ENCODE peak calls at places on chromosomes 16 and 17, in six cellular contexts. C is fibroblast of mammary gland, Z is HL-60, M is choroid plexus epithelial cell, R is astrocyte of the spinal cord, G is NB4. B is an unnamed sample.

GRCh38 chr17:78111727-78112507 is 16.6 kb downstream of the TMC6 start:
- DNase-seq in C (no peak), Z (no peak), M (no peak), R (no peak), G (no peak), B (no peak)

GRCh38 chr16:23679274-23679985 is 741 bp downstream of the PLK1 start:
- DNase-seq in C (peak), Z (peak), M (peak), R (peak), G (peak), B (peak)

GRCh38 chr16:53913082-53913870 is 209.3 kb downstream of the FTO start:
- DNase-seq in C (peak), Z (no peak), M (peak), R (peak), G (no peak), B (no peak)

GRCh38 chr17:15278381-15278780 is 13.3 kb upstream of the PMP22 start:
- DNase-seq in C (no peak), Z (no peak), M (no peak), R (no peak), G (no peak), B (peak)

GRCh38 chr17:74994440-74994839 is 7.0 kb downstream of the CDR2L start:
- DNase-seq in C (peak), Z (no peak), M (peak), R (no peak), G (peak), B (no peak)

GRCh38 chr16:819336-819735 is 18.8 kb upstream of the GNG13 start:
- DNase-seq in C (no peak), Z (no peak), M (no peak), R (no peak), G (no peak), B (no peak)

GRCh38 chr17:30476726-30477082 is 504 bp upstream of the GOSR1 start:
- DNase-seq in C (peak), Z (no peak), M (peak), R (no peak), G (no peak), B (no peak)

GRCh38 chr17:72118588-72119279 is 2.1 kb upstream of the SOX9 start:
- DNase-seq in C (peak), Z (no peak), M (peak), R (peak), G (peak), B (peak)

GRCh38 chr16:67873435-67874146 is 739 bp downstream of the EDC4 start:
- DNase-seq in C (no peak), Z (no peak), M (no peak), R (no peak), G (no peak), B (no peak)

GRCh38 chr17:81239714-81240555 is 817 bp downstream of the NDUFAF8 start:
- DNase-seq in C (no peak), Z (peak), M (peak), R (no peak), G (peak), B (no peak)

GRCh38 chr16:74449470-74449869 is 28.2 kb upstream of the CLEC18B start:
- DNase-seq in C (peak), Z (no peak), M (peak), R (no peak), G (no peak), B (no peak)

GRCh38 chr16:31128711-31129567 is 6.6 kb downstream of the PRSS8 start:
- DNase-seq in C (no peak), Z (peak), M (no peak), R (no peak), G (peak), B (no peak)

GRCh38 chr17:46916211-46916610 is 6.7 kb upstream of the GOSR2 start:
- DNase-seq in C (peak), Z (no peak), M (peak), R (no peak), G (no peak), B (no peak)

GRCh38 chr16:88888057-88888777 is 21.8 kb upstream of the PABPN1L start:
- DNase-seq in C (no peak), Z (no peak), M (no peak), R (no peak), G (no peak), B (no peak)

GRCh38 chr17:63911657-63912100 is 621 bp upstream of the CSHL1 start:
- DNase-seq in C (no peak), Z (no peak), M (peak), R (no peak), G (peak), B (peak)

GRCh38 chr17:28897769-28898259 is 281 bp upstream of the FLOT2 start:
- DNase-seq in C (no peak), Z (no peak), M (no peak), R (no peak), G (no peak), B (no peak)

GRCh38 chr16:84042879-84043485 is 387 bp upstream of the SLC38A8 start:
- DNase-seq in C (no peak), Z (no peak), M (no peak), R (no peak), G (no peak), B (peak)

GRCh38 chr16:69724981-69725479 is 1.3 kb downstream of the NQO1 start:
- DNase-seq in C (no peak), Z (no peak), M (peak), R (no peak), G (peak), B (peak)

GRCh38 chr17:8225813-8226535 is 15.6 kb upstream of the AURKB start:
- DNase-seq in C (peak), Z (peak), M (peak), R (peak), G (peak), B (peak)

GRCh38 chr16:87127061-87127765 is 190.0 kb downstream of the C16orf95 start:
- DNase-seq in C (no peak), Z (no peak), M (peak), R (peak), G (no peak), B (no peak)

DNA sequence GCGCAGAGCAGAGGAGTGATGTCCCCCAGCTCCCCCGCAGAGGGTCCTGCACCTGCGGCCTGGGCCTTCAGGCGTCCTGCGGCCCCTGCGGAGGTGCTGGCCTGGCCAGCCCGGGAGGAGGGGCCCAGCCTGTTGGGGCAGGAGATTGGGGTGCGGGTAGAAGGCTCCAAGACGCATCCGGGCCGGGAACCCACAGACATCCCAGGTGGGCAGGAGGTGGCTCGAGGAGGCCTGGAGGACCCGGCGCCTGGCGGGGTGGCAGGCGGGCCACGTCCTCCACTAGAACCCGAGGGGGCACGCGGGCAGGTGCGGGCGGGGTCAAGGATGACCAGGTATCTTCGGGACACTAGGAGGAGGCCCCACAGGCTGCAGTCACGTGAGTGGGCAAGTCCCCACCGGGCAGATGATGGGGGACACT is 647 bp upstream of the SECTM1 start:
- DNase-seq in C (no peak), Z (no peak), M (no peak), R (no peak), G (no peak), B (no peak)
- H3K4me3 ChIP-seq in C (no peak), Z (no peak), M (no peak), R (no peak), G (no peak), B (no peak)

DNA sequence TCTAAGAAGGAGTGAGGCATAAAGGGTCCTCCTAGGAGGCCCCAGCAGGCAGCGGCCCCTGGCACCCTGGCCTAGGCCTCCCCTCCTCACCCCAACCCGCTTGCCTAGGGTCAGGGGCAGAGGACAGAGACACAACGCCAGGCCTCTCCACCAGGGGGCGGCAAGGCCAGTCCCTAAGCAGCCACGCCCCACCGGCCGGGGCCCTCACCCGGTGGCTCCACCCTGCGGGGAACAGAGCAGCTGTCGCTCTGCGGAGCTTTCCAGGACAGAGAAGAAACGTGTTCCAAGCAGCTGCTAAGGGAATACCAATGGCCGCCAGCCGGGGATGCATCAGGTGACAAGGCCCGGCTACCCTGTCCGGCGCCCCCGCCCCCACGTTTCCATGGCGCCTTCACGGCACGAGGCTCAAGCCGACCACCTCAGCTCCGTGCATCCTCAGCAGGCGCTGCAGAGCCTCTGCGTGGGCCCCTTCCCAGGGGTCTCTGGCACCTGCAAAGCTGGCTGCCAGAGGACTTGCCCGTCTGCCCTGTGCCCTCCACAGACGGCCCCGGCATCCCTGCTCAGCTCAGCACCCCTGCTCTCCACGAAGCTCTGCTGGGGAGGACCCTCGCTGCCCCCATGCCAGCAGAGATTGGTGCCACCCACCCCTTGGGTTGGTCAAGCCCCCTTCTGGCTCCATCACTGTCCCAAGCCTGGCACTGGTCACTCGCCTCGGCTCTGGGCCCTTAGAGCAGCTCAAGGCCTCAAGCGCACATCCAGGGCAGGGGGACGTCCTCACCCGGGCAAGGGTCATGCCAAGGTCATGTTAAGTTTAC is 5.6 kb downstream of the ZNF598 start:
- DNase-seq in C (peak), Z (peak), M (peak), R (peak), G (peak), B (peak)
- H3K4me3 ChIP-seq in C (no peak), Z (no peak), M (peak), R (no peak), G (no peak), B (no peak)

GRCh38 chr17:45425125-45425983 is 7.3 kb downstream of the ARHGAP27 start:
- DNase-seq in C (peak), Z (peak), M (peak), R (peak), G (peak), B (peak)
- H3K4me3 ChIP-seq in C (no peak), Z (peak), M (no peak), R (no peak), G (no peak), B (peak)

GRCh38 chr17:6712854-6713129 is 377 bp downstream of the SLC13A5 start:
- DNase-seq in C (no peak), Z (no peak), M (no peak), R (no peak), G (no peak), B (no peak)
- H3K4me3 ChIP-seq in C (no peak), Z (no peak), M (no peak), R (no peak), G (no peak), B (peak)

GRCh38 chr17:73900516-73900915 is 256.3 kb upstream of the SDK2 start:
- DNase-seq in C (no peak), Z (no peak), M (no peak), R (no peak), G (no peak), B (peak)

GRCh38 chr17:73901249-73901648 is 257.0 kb upstream of the SDK2 start:
- DNase-seq in C (no peak), Z (no peak), M (no peak), R (no peak), G (no peak), B (no peak)

GRCh38 chr17:73899839-73900238 is 255.6 kb upstream of the SDK2 start:
- DNase-seq in C (no peak), Z (no peak), M (no peak), R (no peak), G (no peak), B (peak)

GRCh38 chr17:73901661-73902415 is 257.6 kb upstream of the SDK2 start:
- DNase-seq in C (peak), Z (peak), M (no peak), R (no peak), G (peak), B (peak)

GRCh38 chr17:73902416-73903181 is 258.4 kb upstream of the SDK2 start:
- DNase-seq in C (no peak), Z (no peak), M (no peak), R (no peak), G (no peak), B (peak)
- H3K4me3 ChIP-seq in C (no peak), Z (no peak), M (no peak), R (no peak), G (no peak), B (no peak)

DNA sequence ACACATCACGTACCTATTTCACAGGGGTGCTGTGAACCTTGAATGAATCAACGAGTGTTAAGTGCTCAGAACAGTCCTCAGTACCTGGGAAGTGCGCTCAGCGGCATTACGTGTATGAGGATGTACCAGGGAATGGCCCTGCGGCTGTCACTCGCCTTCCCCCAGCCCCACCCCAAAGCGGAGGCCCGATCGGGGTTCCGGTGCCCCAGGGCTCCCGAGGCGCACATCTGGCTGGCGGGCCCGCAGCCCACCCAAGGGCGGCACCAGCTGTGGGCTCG is 17.6 kb downstream of the ZNF423 start:
- DNase-seq in C (no peak), Z (no peak), M (no peak), R (no peak), G (no peak), B (no peak)
- H3K4me3 ChIP-seq in C (no peak), Z (no peak), M (peak), R (no peak), G (no peak), B (no peak)

B was measured in endodermal cell.